ENCODE peak calls at places on chromosome 16, in ten cellular contexts. One of them, this sample, is unnamed.

GRCh38 chr16:49282690-49283375 is 1.2 kb upstream of the CBLN1 start:
- DNase-seq in heart right ventricle: peak
- DNase-seq in transverse colon: no peak
- DNase-seq in SJCRH30: no peak
- DNase-seq in foreskin fibroblast: no peak
- DNase-seq in sigmoid colon: no peak
- DNase-seq in esophagus squamous epithelium: no peak
- DNase-seq in upper lobe of left lung: peak
- DNase-seq in ovary: no peak
- DNase-seq in GM06990: no peak
- DNase-seq in this sample: no peak

GRCh38 chr16:29674188-29674587 is 4.8 kb upstream of the QPRT start:
- DNase-seq in ovary: peak
- DNase-seq in sigmoid colon: peak
- DNase-seq in heart right ventricle: peak
- DNase-seq in foreskin fibroblast: peak
- DNase-seq in esophagus squamous epithelium: no peak
- DNase-seq in GM06990: no peak
- DNase-seq in transverse colon: peak
- DNase-seq in upper lobe of left lung: no peak
- DNase-seq in SJCRH30: peak
- DNase-seq in this sample: no peak

GRCh38 chr16:78259883-78260282 is 160.4 kb downstream of the WWOX start:
- DNase-seq in sigmoid colon: no peak
- DNase-seq in SJCRH30: no peak
- DNase-seq in esophagus squamous epithelium: no peak
- DNase-seq in upper lobe of left lung: no peak
- DNase-seq in ovary: no peak
- DNase-seq in foreskin fibroblast: no peak
- DNase-seq in transverse colon: no peak
- DNase-seq in GM06990: no peak
- DNase-seq in heart right ventricle: no peak
- DNase-seq in this sample: no peak

GRCh38 chr16:24851700-24852099 is 5.9 kb downstream of the SLC5A11 start:
- DNase-seq in heart right ventricle: no peak
- DNase-seq in GM06990: no peak
- DNase-seq in esophagus squamous epithelium: no peak
- DNase-seq in transverse colon: no peak
- DNase-seq in sigmoid colon: no peak
- DNase-seq in SJCRH30: no peak
- DNase-seq in foreskin fibroblast: peak
- DNase-seq in upper lobe of left lung: no peak
- DNase-seq in ovary: no peak
- DNase-seq in this sample: no peak

GRCh38 chr16:66295191-66295590 is 71.3 kb upstream of the CDH5 start:
- DNase-seq in upper lobe of left lung: no peak
- DNase-seq in esophagus squamous epithelium: no peak
- DNase-seq in sigmoid colon: peak
- DNase-seq in heart right ventricle: no peak
- DNase-seq in foreskin fibroblast: no peak
- DNase-seq in SJCRH30: no peak
- DNase-seq in GM06990: no peak
- DNase-seq in ovary: no peak
- DNase-seq in transverse colon: no peak
- DNase-seq in this sample: no peak

GRCh38 chr16:87602821-87603683 is 744 bp downstream of the JPH3 start:
- DNase-seq in GM06990: no peak
- DNase-seq in transverse colon: no peak
- DNase-seq in sigmoid colon: no peak
- DNase-seq in SJCRH30: no peak
- DNase-seq in ovary: no peak
- DNase-seq in heart right ventricle: no peak
- DNase-seq in upper lobe of left lung: no peak
- DNase-seq in esophagus squamous epithelium: no peak
- DNase-seq in foreskin fibroblast: no peak
- DNase-seq in this sample: no peak

GRCh38 chr16:72198021-72198420 is 26.1 kb upstream of the PMFBP1 start:
- DNase-seq in sigmoid colon: peak
- DNase-seq in heart right ventricle: no peak
- DNase-seq in foreskin fibroblast: peak
- DNase-seq in GM06990: no peak
- DNase-seq in esophagus squamous epithelium: no peak
- DNase-seq in upper lobe of left lung: no peak
- DNase-seq in ovary: peak
- DNase-seq in SJCRH30: no peak
- DNase-seq in transverse colon: no peak
- DNase-seq in this sample: no peak

GRCh38 chr16:84340305-84341040 is 27.9 kb upstream of the ATP2C2 start:
- DNase-seq in transverse colon: peak
- DNase-seq in GM06990: no peak
- DNase-seq in sigmoid colon: no peak
- DNase-seq in upper lobe of left lung: no peak
- DNase-seq in SJCRH30: no peak
- DNase-seq in esophagus squamous epithelium: no peak
- DNase-seq in ovary: no peak
- DNase-seq in heart right ventricle: no peak
- DNase-seq in foreskin fibroblast: peak
- DNase-seq in this sample: no peak

GRCh38 chr16:1407749-1408148 is 6.8 kb downstream of the UNKL start:
- DNase-seq in foreskin fibroblast: peak
- DNase-seq in heart right ventricle: no peak
- DNase-seq in transverse colon: no peak
- DNase-seq in esophagus squamous epithelium: no peak
- DNase-seq in sigmoid colon: no peak
- DNase-seq in ovary: no peak
- DNase-seq in GM06990: no peak
- DNase-seq in SJCRH30: no peak
- DNase-seq in upper lobe of left lung: no peak
- DNase-seq in this sample: no peak

GRCh38 chr16:84368327-84368996 is at the start of gene ATP2C2:
- DNase-seq in foreskin fibroblast: no peak
- DNase-seq in transverse colon: peak
- DNase-seq in heart right ventricle: no peak
- DNase-seq in SJCRH30: no peak
- DNase-seq in upper lobe of left lung: peak
- DNase-seq in GM06990: no peak
- DNase-seq in sigmoid colon: no peak
- DNase-seq in ovary: no peak
- DNase-seq in esophagus squamous epithelium: no peak
- DNase-seq in this sample: no peak

GRCh38 chr16:69934751-69935150 is 16.4 kb upstream of the CLEC18A start:
- DNase-seq in SJCRH30: no peak
- DNase-seq in ovary: no peak
- DNase-seq in foreskin fibroblast: no peak
- DNase-seq in GM06990: no peak
- DNase-seq in upper lobe of left lung: peak
- DNase-seq in transverse colon: no peak
- DNase-seq in heart right ventricle: no peak
- DNase-seq in esophagus squamous epithelium: no peak
- DNase-seq in sigmoid colon: no peak
- DNase-seq in this sample: no peak

GRCh38 chr16:90047714-90048346 is 28.6 kb upstream of the DBNDD1 start:
- DNase-seq in upper lobe of left lung: peak
- DNase-seq in transverse colon: no peak
- DNase-seq in sigmoid colon: no peak
- DNase-seq in esophagus squamous epithelium: no peak
- DNase-seq in foreskin fibroblast: peak
- DNase-seq in heart right ventricle: no peak
- DNase-seq in SJCRH30: no peak
- DNase-seq in ovary: peak
- DNase-seq in GM06990: no peak
- DNase-seq in this sample: no peak
- H3K4me3 ChIP-seq in upper lobe of left lung: peak
- H3K4me3 ChIP-seq in transverse colon: peak
- H3K4me3 ChIP-seq in sigmoid colon: peak
- H3K4me3 ChIP-seq in esophagus squamous epithelium: peak
- H3K4me3 ChIP-seq in foreskin fibroblast: peak
- H3K4me3 ChIP-seq in heart right ventricle: peak
- H3K4me3 ChIP-seq in SJCRH30: no peak
- H3K4me3 ChIP-seq in ovary: peak
- H3K4me3 ChIP-seq in GM06990: no peak
- H3K4me3 ChIP-seq in this sample: no peak

GRCh38 chr16:79597775-79598174 is 2.8 kb downstream of the MAF start:
- DNase-seq in sigmoid colon: no peak
- DNase-seq in foreskin fibroblast: peak
- DNase-seq in transverse colon: no peak
- DNase-seq in heart right ventricle: no peak
- DNase-seq in upper lobe of left lung: no peak
- DNase-seq in ovary: no peak
- DNase-seq in GM06990: no peak
- DNase-seq in esophagus squamous epithelium: no peak
- DNase-seq in SJCRH30: no peak
- DNase-seq in this sample: no peak

GRCh38 chr16:79595916-79596450 is 4.6 kb downstream of the MAF start:
- DNase-seq in transverse colon: no peak
- DNase-seq in SJCRH30: no peak
- DNase-seq in heart right ventricle: no peak
- DNase-seq in GM06990: no peak
- DNase-seq in upper lobe of left lung: no peak
- DNase-seq in esophagus squamous epithelium: no peak
- DNase-seq in sigmoid colon: no peak
- DNase-seq in foreskin fibroblast: no peak
- DNase-seq in ovary: no peak
- DNase-seq in this sample: no peak

GRCh38 chr16:79598341-79599181 is 2.0 kb downstream of the MAF start:
- DNase-seq in SJCRH30: peak
- DNase-seq in GM06990: peak
- DNase-seq in sigmoid colon: peak
- DNase-seq in ovary: peak
- DNase-seq in esophagus squamous epithelium: no peak
- DNase-seq in upper lobe of left lung: peak
- DNase-seq in heart right ventricle: peak
- DNase-seq in foreskin fibroblast: peak
- DNase-seq in transverse colon: peak
- DNase-seq in this sample: no peak

GRCh38 chr16:79595261-79595660 is 5.3 kb downstream of the MAF start:
- DNase-seq in esophagus squamous epithelium: no peak
- DNase-seq in SJCRH30: no peak
- DNase-seq in sigmoid colon: no peak
- DNase-seq in heart right ventricle: no peak
- DNase-seq in ovary: no peak
- DNase-seq in upper lobe of left lung: no peak
- DNase-seq in GM06990: no peak
- DNase-seq in transverse colon: no peak
- DNase-seq in foreskin fibroblast: peak
- DNase-seq in this sample: no peak

DNA sequence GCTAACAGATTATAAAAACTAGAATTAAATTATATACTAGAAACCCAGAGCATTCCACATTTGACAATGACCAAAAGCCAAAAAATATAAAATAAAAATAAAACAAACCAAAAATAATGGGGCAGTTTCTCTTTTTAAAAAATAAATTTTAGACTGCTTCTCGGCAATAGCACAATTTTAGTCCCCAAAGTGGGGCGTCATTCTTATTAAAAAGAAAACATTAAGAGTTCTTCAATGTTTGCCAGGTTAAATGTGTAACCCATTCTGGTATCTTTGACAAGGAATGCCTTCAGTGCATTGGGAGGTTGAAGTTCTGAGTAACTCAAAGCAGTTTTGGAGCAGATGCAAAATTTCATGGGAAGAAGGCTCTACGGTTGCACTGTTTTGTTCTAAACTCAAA is 3.3 kb downstream of the MAF start:
- DNase-seq in foreskin fibroblast: no peak
- DNase-seq in SJCRH30: no peak
- DNase-seq in ovary: no peak
- DNase-seq in transverse colon: no peak
- DNase-seq in upper lobe of left lung: no peak
- DNase-seq in heart right ventricle: no peak
- DNase-seq in GM06990: no peak
- DNase-seq in esophagus squamous epithelium: no peak
- DNase-seq in sigmoid colon: no peak
- DNase-seq in this sample: no peak
- H3K4me3 ChIP-seq in foreskin fibroblast: peak
- H3K4me3 ChIP-seq in SJCRH30: peak
- H3K4me3 ChIP-seq in ovary: peak
- H3K4me3 ChIP-seq in transverse colon: peak
- H3K4me3 ChIP-seq in upper lobe of left lung: peak
- H3K4me3 ChIP-seq in heart right ventricle: peak
- H3K4me3 ChIP-seq in GM06990: no peak
- H3K4me3 ChIP-seq in esophagus squamous epithelium: peak
- H3K4me3 ChIP-seq in sigmoid colon: peak
- H3K4me3 ChIP-seq in this sample: no peak

DNA sequence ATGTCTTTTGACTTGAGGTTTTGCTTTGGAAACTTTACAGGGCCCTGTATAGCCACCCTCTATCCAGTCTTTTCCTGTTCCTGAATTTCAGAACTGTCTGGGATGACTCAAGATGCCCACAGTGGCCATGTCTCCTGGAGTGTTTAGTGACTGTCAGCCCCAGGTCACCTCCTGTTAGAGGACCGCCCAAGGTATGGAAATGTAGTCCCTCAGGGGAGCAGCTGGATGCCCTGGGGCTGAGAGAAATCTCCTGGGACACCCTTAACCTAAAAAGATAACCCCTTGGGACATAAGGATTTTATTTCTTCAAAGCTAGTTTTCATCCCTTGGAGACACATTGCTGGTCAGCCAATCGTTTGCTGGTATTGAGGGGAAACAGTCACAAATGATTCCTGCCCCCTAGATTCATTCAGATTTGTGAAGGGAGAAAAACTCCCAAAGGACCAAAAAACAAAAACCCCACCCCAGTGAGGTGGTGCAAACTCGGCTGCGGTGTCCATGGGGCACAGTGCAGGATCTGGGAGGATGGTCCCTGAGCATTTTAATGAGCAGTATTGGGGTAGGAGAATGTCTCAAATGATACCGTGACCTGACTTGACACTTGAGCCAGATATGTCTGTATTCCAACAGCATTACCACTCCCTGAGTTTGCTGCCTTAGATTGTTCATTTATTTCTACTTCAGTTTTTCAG is 1.7 kb downstream of the ZNF267 start:
- DNase-seq in ovary: no peak
- DNase-seq in SJCRH30: no peak
- DNase-seq in sigmoid colon: no peak
- DNase-seq in GM06990: no peak
- DNase-seq in transverse colon: no peak
- DNase-seq in foreskin fibroblast: peak
- DNase-seq in heart right ventricle: no peak
- DNase-seq in upper lobe of left lung: no peak
- DNase-seq in esophagus squamous epithelium: no peak
- DNase-seq in this sample: no peak
- H3K4me3 ChIP-seq in ovary: peak
- H3K4me3 ChIP-seq in SJCRH30: peak
- H3K4me3 ChIP-seq in sigmoid colon: peak
- H3K4me3 ChIP-seq in GM06990: peak
- H3K4me3 ChIP-seq in transverse colon: no peak
- H3K4me3 ChIP-seq in foreskin fibroblast: peak
- H3K4me3 ChIP-seq in heart right ventricle: peak
- H3K4me3 ChIP-seq in upper lobe of left lung: peak
- H3K4me3 ChIP-seq in esophagus squamous epithelium: peak
- H3K4me3 ChIP-seq in this sample: peak

GRCh38 chr16:17543073-17543472 is 72.3 kb upstream of the XYLT1 start:
- DNase-seq in ovary: no peak
- DNase-seq in sigmoid colon: no peak
- DNase-seq in SJCRH30: no peak
- DNase-seq in heart right ventricle: no peak
- DNase-seq in GM06990: no peak
- DNase-seq in esophagus squamous epithelium: no peak
- DNase-seq in transverse colon: no peak
- DNase-seq in foreskin fibroblast: no peak
- DNase-seq in upper lobe of left lung: no peak
- DNase-seq in this sample: no peak
- H3K4me3 ChIP-seq in ovary: no peak
- H3K4me3 ChIP-seq in sigmoid colon: no peak
- H3K4me3 ChIP-seq in SJCRH30: no peak
- H3K4me3 ChIP-seq in heart right ventricle: no peak
- H3K4me3 ChIP-seq in GM06990: no peak
- H3K4me3 ChIP-seq in esophagus squamous epithelium: no peak
- H3K4me3 ChIP-seq in transverse colon: no peak
- H3K4me3 ChIP-seq in foreskin fibroblast: no peak
- H3K4me3 ChIP-seq in upper lobe of left lung: no peak
- H3K4me3 ChIP-seq in this sample: no peak

This sample was measured in Jurkat, Clone E6-1.